ENCODE peak calls at places on chromosomes 2 and 18, in five cellular contexts. One of them, this sample, is unnamed.

GRCh38 chr2:55309441-55309840 is 40.4 kb upstream of the MTIF2 start:
- DNase-seq in neural progenitor cell: no peak
- DNase-seq in GM20000: no peak
- DNase-seq in PC-3: peak
- DNase-seq in dorsolateral prefrontal cortex: no peak
- DNase-seq in this sample: no peak

GRCh38 chr18:79257480-79257879 is 138.2 kb upstream of the NFATC1 start:
- DNase-seq in dorsolateral prefrontal cortex: no peak
- DNase-seq in GM20000: no peak
- DNase-seq in neural progenitor cell: no peak
- DNase-seq in PC-3: no peak
- DNase-seq in this sample: no peak

GRCh38 chr18:3129053-3129864 is 90.5 kb downstream of the MYOM1 start:
- DNase-seq in dorsolateral prefrontal cortex: peak
- DNase-seq in PC-3: peak
- DNase-seq in neural progenitor cell: peak
- DNase-seq in GM20000: peak
- DNase-seq in this sample: peak

GRCh38 chr18:36633961-36634412 is 194.8 kb downstream of the TPGS2 start:
- DNase-seq in GM20000: peak
- DNase-seq in PC-3: no peak
- DNase-seq in dorsolateral prefrontal cortex: no peak
- DNase-seq in neural progenitor cell: no peak
- DNase-seq in this sample: no peak

GRCh38 chr2:60416221-60417008 is 137.0 kb downstream of the BCL11A start:
- DNase-seq in GM20000: no peak
- DNase-seq in neural progenitor cell: no peak
- DNase-seq in dorsolateral prefrontal cortex: no peak
- DNase-seq in PC-3: peak
- DNase-seq in this sample: no peak

GRCh38 chr2:71581015-71581414 is 127.7 kb downstream of the DYSF start:
- DNase-seq in PC-3: no peak
- DNase-seq in GM20000: no peak
- DNase-seq in neural progenitor cell: no peak
- DNase-seq in dorsolateral prefrontal cortex: no peak
- DNase-seq in this sample: no peak

GRCh38 chr2:158723921-158724802 is 71.0 kb upstream of the DAPL1 start:
- DNase-seq in neural progenitor cell: peak
- DNase-seq in dorsolateral prefrontal cortex: no peak
- DNase-seq in GM20000: no peak
- DNase-seq in PC-3: peak
- DNase-seq in this sample: no peak

GRCh38 chr2:165274698-165275097 is 35.5 kb downstream of the SCN2A start:
- DNase-seq in neural progenitor cell: no peak
- DNase-seq in dorsolateral prefrontal cortex: no peak
- DNase-seq in PC-3: no peak
- DNase-seq in GM20000: no peak
- DNase-seq in this sample: no peak

GRCh38 chr2:241933175-241933911 is 63.8 kb downstream of the RTP5 start:
- DNase-seq in dorsolateral prefrontal cortex: peak
- DNase-seq in neural progenitor cell: peak
- DNase-seq in PC-3: peak
- DNase-seq in GM20000: no peak
- DNase-seq in this sample: no peak

GRCh38 chr2:180562378-180562777 is 418.0 kb upstream of the UBE2E3 start:
- DNase-seq in GM20000: no peak
- DNase-seq in PC-3: no peak
- DNase-seq in neural progenitor cell: no peak
- DNase-seq in dorsolateral prefrontal cortex: no peak
- DNase-seq in this sample: no peak

GRCh38 chr2:43084699-43085091 is 141.7 kb downstream of the ZFP36L2 start:
- DNase-seq in GM20000: no peak
- DNase-seq in dorsolateral prefrontal cortex: no peak
- DNase-seq in neural progenitor cell: no peak
- DNase-seq in PC-3: no peak
- DNase-seq in this sample: no peak

GRCh38 chr2:84495539-84496146 is 20.7 kb upstream of the DNAH6 start:
- DNase-seq in GM20000: peak
- DNase-seq in neural progenitor cell: peak
- DNase-seq in dorsolateral prefrontal cortex: no peak
- DNase-seq in PC-3: peak
- DNase-seq in this sample: peak

GRCh38 chr2:162245051-162245450 is 1.8 kb upstream of the FAP start:
- DNase-seq in dorsolateral prefrontal cortex: no peak
- DNase-seq in PC-3: no peak
- DNase-seq in GM20000: no peak
- DNase-seq in neural progenitor cell: no peak
- DNase-seq in this sample: no peak

GRCh38 chr2:10940607-10941006 is 28.9 kb downstream of the KCNF1 start:
- DNase-seq in neural progenitor cell: no peak
- DNase-seq in PC-3: no peak
- DNase-seq in GM20000: no peak
- DNase-seq in dorsolateral prefrontal cortex: no peak
- DNase-seq in this sample: no peak

GRCh38 chr2:240429872-240430491 is 5.5 kb upstream of the GPC1 start:
- DNase-seq in neural progenitor cell: no peak
- DNase-seq in dorsolateral prefrontal cortex: no peak
- DNase-seq in PC-3: no peak
- DNase-seq in GM20000: no peak
- DNase-seq in this sample: no peak

GRCh38 chr2:237143676-237144440 is 58.2 kb downstream of the COPS8 start:
- DNase-seq in PC-3: peak
- DNase-seq in dorsolateral prefrontal cortex: no peak
- DNase-seq in GM20000: no peak
- DNase-seq in neural progenitor cell: no peak
- DNase-seq in this sample: no peak

GRCh38 chr18:51091270-51091669 is 61.3 kb downstream of the SMAD4 start:
- DNase-seq in dorsolateral prefrontal cortex: no peak
- DNase-seq in neural progenitor cell: no peak
- DNase-seq in GM20000: no peak
- DNase-seq in PC-3: no peak
- DNase-seq in this sample: no peak

GRCh38 chr2:110116033-110116710 is 550 bp upstream of the MALL start:
- DNase-seq in GM20000: peak
- DNase-seq in neural progenitor cell: peak
- DNase-seq in dorsolateral prefrontal cortex: no peak
- DNase-seq in PC-3: peak
- DNase-seq in this sample: peak

GRCh38 chr2:85589982-85590791 is 5.4 kb upstream of the RNF181 start:
- DNase-seq in GM20000: no peak
- DNase-seq in dorsolateral prefrontal cortex: no peak
- DNase-seq in neural progenitor cell: no peak
- DNase-seq in PC-3: peak
- DNase-seq in this sample: no peak

GRCh38 chr2:95074663-95075439 is 46.8 kb downstream of the MRPS5 start:
- DNase-seq in GM20000: no peak
- DNase-seq in PC-3: no peak
- DNase-seq in neural progenitor cell: no peak
- DNase-seq in dorsolateral prefrontal cortex: no peak
- DNase-seq in this sample: no peak

GRCh38 chr2:37865640-37866039 is 59.4 kb upstream of the RMDN2 start:
- DNase-seq in GM20000: no peak
- DNase-seq in PC-3: no peak
- DNase-seq in neural progenitor cell: no peak
- DNase-seq in dorsolateral prefrontal cortex: no peak
- DNase-seq in this sample: no peak

GRCh38 chr2:153940511-153940910 is 68.8 kb downstream of the GALNT13 start:
- DNase-seq in PC-3: peak
- DNase-seq in GM20000: no peak
- DNase-seq in dorsolateral prefrontal cortex: no peak
- DNase-seq in neural progenitor cell: no peak
- DNase-seq in this sample: no peak

GRCh38 chr2:178279142-178279541 is 84.8 kb downstream of the OSBPL6 start:
- DNase-seq in neural progenitor cell: peak
- DNase-seq in PC-3: peak
- DNase-seq in GM20000: no peak
- DNase-seq in dorsolateral prefrontal cortex: no peak
- DNase-seq in this sample: no peak

GRCh38 chr2:74735544-74735943 is 81.5 kb downstream of the SEMA4F start:
- DNase-seq in GM20000: no peak
- DNase-seq in neural progenitor cell: peak
- DNase-seq in PC-3: peak
- DNase-seq in dorsolateral prefrontal cortex: no peak
- DNase-seq in this sample: no peak

DNA sequence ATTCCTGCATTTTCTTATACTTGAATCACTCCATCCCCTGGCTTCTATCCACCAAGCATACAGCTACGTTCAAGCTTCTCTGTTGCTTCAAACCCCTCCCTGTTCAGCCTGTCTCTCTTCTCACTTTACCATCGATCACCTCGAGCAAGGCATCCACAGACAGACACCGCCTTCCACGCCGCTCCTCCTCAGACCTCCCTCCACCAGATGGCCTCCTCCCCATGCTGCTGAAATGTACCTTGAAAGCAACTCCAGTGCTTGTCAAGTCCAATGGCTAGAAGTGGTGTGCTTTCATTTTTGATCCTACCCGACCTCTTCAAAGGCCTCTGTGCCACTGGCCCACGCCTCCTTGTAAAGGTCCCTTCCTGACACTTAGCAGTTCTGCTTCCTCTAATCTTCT is 131.3 kb upstream of the ACAA2 start:
- DNase-seq in neural progenitor cell: no peak
- DNase-seq in GM20000: no peak
- DNase-seq in dorsolateral prefrontal cortex: no peak
- DNase-seq in PC-3: no peak
- DNase-seq in this sample: peak
- TF ChIP-seq CTCF in neural progenitor cell: peak
- TF ChIP-seq CTCF in GM20000: peak
- TF ChIP-seq CTCF in dorsolateral prefrontal cortex: no peak
- TF ChIP-seq CTCF in PC-3: no peak
- TF ChIP-seq CTCF in this sample: no peak

GRCh38 chr18:72738136-72738535 is 129.7 kb downstream of the NETO1 start:
- DNase-seq in PC-3: no peak
- DNase-seq in neural progenitor cell: no peak
- DNase-seq in dorsolateral prefrontal cortex: no peak
- DNase-seq in GM20000: no peak
- DNase-seq in this sample: no peak

DNA sequence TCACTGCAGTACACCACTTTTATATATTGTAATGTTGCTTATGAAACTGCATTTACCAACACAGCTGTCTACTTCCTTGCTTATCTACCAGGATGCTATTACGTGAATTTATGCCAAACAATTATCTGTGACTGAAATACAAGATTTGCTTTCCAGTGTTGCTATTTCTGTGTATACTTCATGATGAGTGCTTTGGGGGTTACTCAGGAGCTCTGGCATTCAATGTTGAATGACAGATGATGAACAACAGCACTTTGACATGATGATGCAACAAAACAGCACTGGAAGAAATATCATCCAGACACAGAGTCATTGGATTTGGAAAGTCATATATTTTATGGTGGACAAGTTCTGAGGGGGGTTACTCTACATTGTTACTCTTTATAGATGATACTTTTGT is 125.8 kb downstream of the NETO1 start:
- DNase-seq in dorsolateral prefrontal cortex: no peak
- DNase-seq in neural progenitor cell: no peak
- DNase-seq in PC-3: peak
- DNase-seq in GM20000: no peak
- DNase-seq in this sample: no peak
- TF ChIP-seq CTCF in dorsolateral prefrontal cortex: no peak
- TF ChIP-seq CTCF in neural progenitor cell: no peak
- TF ChIP-seq CTCF in PC-3: no peak
- TF ChIP-seq CTCF in GM20000: no peak
- TF ChIP-seq CTCF in this sample: no peak

DNA sequence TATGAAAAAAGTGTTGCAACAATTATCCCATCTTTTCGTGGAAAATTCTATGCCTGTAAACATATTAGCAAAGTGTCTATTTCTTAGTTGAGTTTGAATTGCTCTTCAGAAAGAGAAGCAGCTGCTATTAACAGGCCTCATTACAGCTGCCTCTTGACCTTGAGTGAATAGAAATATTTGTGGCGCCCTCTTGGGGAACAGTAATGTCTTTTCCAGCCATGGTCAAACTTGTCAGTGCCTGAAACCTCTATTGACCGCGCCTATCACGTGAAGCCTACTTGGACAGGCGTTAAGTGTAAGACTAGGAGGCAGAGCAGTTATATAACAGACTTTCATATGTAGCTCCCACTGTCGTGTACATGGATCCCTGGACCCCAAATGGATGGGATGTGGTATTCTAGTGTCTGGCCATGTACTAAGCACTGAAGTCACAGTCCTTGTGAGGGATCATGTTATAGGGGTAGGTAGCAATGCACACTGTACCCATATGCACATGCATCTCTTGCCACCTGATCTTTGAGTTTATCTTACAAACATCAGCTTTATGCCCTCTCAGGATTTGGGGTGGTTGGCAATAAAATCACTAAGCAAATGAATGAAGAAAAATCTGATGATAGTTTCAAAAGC is 245.0 kb downstream of the PTGR3 start:
- DNase-seq in GM20000: peak
- DNase-seq in neural progenitor cell: peak
- DNase-seq in dorsolateral prefrontal cortex: no peak
- DNase-seq in PC-3: peak
- DNase-seq in this sample: peak
- TF ChIP-seq CTCF in GM20000: peak
- TF ChIP-seq CTCF in neural progenitor cell: peak
- TF ChIP-seq CTCF in dorsolateral prefrontal cortex: peak
- TF ChIP-seq CTCF in PC-3: peak
- TF ChIP-seq CTCF in this sample: peak

DNA sequence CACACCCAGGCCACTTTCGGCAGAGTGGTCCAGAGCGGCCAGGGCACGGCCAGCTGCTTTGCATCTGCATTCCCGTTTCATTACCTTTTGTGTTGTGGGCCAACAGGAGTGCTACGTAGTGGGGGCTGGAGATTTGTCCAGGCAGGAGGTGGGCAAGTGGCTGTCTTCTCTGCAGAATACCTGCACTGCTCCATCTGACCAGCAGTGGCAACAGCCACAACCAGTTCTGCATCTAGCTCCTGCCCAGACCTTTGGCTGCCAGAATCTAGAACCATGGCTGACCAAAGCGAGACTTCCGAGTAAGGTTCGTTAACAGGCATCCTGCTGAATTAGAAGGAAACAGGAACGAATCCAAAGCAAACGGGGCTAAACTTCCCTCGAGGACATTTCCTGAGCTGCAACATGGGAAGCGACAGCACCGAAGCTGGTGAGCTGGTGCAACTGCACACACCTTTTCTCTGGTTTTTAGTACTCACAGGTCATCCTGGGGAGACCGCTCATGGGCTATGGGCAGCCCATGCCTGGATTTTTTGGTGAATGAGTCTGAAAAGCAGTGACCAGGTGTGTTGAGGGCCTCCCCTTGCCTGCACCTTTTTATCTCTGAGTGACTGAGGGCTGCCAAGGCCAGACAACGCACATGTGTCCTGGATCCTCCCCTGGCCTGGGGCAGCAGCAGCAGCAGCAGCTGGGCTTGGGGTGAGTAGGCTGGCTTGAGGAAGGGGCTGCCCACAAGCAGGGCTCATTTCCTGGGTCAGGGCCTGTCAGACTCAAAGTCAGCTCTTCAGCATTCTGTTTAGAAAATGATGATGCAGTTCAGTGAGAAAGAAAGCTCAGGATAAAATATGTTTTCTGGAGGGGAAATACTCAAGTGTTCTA is 10.6 kb downstream of the GDF7 start:
- DNase-seq in GM20000: no peak
- DNase-seq in neural progenitor cell: peak
- DNase-seq in dorsolateral prefrontal cortex: no peak
- DNase-seq in PC-3: peak
- DNase-seq in this sample: no peak
- TF ChIP-seq CTCF in GM20000: no peak
- TF ChIP-seq CTCF in neural progenitor cell: peak
- TF ChIP-seq CTCF in dorsolateral prefrontal cortex: no peak
- TF ChIP-seq CTCF in PC-3: peak
- TF ChIP-seq CTCF in this sample: no peak

This sample was measured in nephron progenitor cell.